ENCODE peak calls at places on chromosomes 6 and 20, in ten cellular contexts. One of them, this sample, is unnamed.

GRCh38 chr6:6610031-6610591 is 21.6 kb downstream of the LY86 start:
- DNase-seq in fibroblast of the aortic adventitia: no peak
- DNase-seq in activated B cell treated with CpG ODN at 0.5 μM for 24 hours: peak
- DNase-seq in psoas muscle: no peak
- DNase-seq in progenitor cell of endocrine pancreas: no peak
- DNase-seq in NCI-H1436 treated with DMSO at 0.1 percent for 48 hours: no peak
- DNase-seq in HFFc6: no peak
- DNase-seq in stimulated activated naive B cell treated with anti-CD40 and anti-IgM and Interleukin-4, amounts not matched to agents 10 μg/mL and 1 μg/mL and 100 μg/mL, for 72 hours: peak
- DNase-seq in NCI-H1105: no peak
- DNase-seq in stimulated activated CD8-positive, alpha-beta memory T cell treated with anti-CD3 and anti-CD28 coated beads, Interleukin-4, amount 100 ng/mL, for 48 hours: peak
- DNase-seq in this sample: no peak

GRCh38 chr6:52725530-52726192 is 37.6 kb downstream of the GSTA2 start:
- DNase-seq in fibroblast of the aortic adventitia: peak
- DNase-seq in activated B cell treated with CpG ODN at 0.5 μM for 24 hours: no peak
- DNase-seq in psoas muscle: no peak
- DNase-seq in progenitor cell of endocrine pancreas: no peak
- DNase-seq in NCI-H1436 treated with DMSO at 0.1 percent for 48 hours: peak
- DNase-seq in HFFc6: peak
- DNase-seq in stimulated activated naive B cell treated with anti-CD40 and anti-IgM and Interleukin-4, amounts not matched to agents 10 μg/mL and 1 μg/mL and 100 μg/mL, for 72 hours: no peak
- DNase-seq in NCI-H1105: peak
- DNase-seq in stimulated activated CD8-positive, alpha-beta memory T cell treated with anti-CD3 and anti-CD28 coated beads, Interleukin-4, amount 100 ng/mL, for 48 hours: no peak
- DNase-seq in this sample: peak

GRCh38 chr6:169326067-169326799 is 72.6 kb upstream of the THBS2 start:
- DNase-seq in fibroblast of the aortic adventitia: peak
- DNase-seq in activated B cell treated with CpG ODN at 0.5 μM for 24 hours: no peak
- DNase-seq in psoas muscle: no peak
- DNase-seq in progenitor cell of endocrine pancreas: no peak
- DNase-seq in NCI-H1436 treated with DMSO at 0.1 percent for 48 hours: no peak
- DNase-seq in HFFc6: peak
- DNase-seq in stimulated activated naive B cell treated with anti-CD40 and anti-IgM and Interleukin-4, amounts not matched to agents 10 μg/mL and 1 μg/mL and 100 μg/mL, for 72 hours: no peak
- DNase-seq in NCI-H1105: no peak
- DNase-seq in stimulated activated CD8-positive, alpha-beta memory T cell treated with anti-CD3 and anti-CD28 coated beads, Interleukin-4, amount 100 ng/mL, for 48 hours: no peak
- DNase-seq in this sample: peak

GRCh38 chr6:91029211-91029610 is 442.3 kb upstream of the MAP3K7 start:
- DNase-seq in fibroblast of the aortic adventitia: no peak
- DNase-seq in activated B cell treated with CpG ODN at 0.5 μM for 24 hours: no peak
- DNase-seq in psoas muscle: no peak
- DNase-seq in progenitor cell of endocrine pancreas: no peak
- DNase-seq in NCI-H1436 treated with DMSO at 0.1 percent for 48 hours: no peak
- DNase-seq in HFFc6: no peak
- DNase-seq in stimulated activated naive B cell treated with anti-CD40 and anti-IgM and Interleukin-4, amounts not matched to agents 10 μg/mL and 1 μg/mL and 100 μg/mL, for 72 hours: no peak
- DNase-seq in NCI-H1105: peak
- DNase-seq in stimulated activated CD8-positive, alpha-beta memory T cell treated with anti-CD3 and anti-CD28 coated beads, Interleukin-4, amount 100 ng/mL, for 48 hours: no peak
- DNase-seq in this sample: no peak

GRCh38 chr6:45483501-45483900 is 105.8 kb upstream of the SUPT3H start:
- DNase-seq in fibroblast of the aortic adventitia: no peak
- DNase-seq in activated B cell treated with CpG ODN at 0.5 μM for 24 hours: no peak
- DNase-seq in psoas muscle: no peak
- DNase-seq in progenitor cell of endocrine pancreas: no peak
- DNase-seq in NCI-H1436 treated with DMSO at 0.1 percent for 48 hours: no peak
- DNase-seq in HFFc6: no peak
- DNase-seq in stimulated activated naive B cell treated with anti-CD40 and anti-IgM and Interleukin-4, amounts not matched to agents 10 μg/mL and 1 μg/mL and 100 μg/mL, for 72 hours: no peak
- DNase-seq in NCI-H1105: no peak
- DNase-seq in stimulated activated CD8-positive, alpha-beta memory T cell treated with anti-CD3 and anti-CD28 coated beads, Interleukin-4, amount 100 ng/mL, for 48 hours: no peak
- DNase-seq in this sample: no peak

GRCh38 chr20:14897608-14898007 is 560.2 kb upstream of the FLRT3 start:
- DNase-seq in fibroblast of the aortic adventitia: no peak
- DNase-seq in activated B cell treated with CpG ODN at 0.5 μM for 24 hours: no peak
- DNase-seq in psoas muscle: no peak
- DNase-seq in progenitor cell of endocrine pancreas: no peak
- DNase-seq in NCI-H1436 treated with DMSO at 0.1 percent for 48 hours: no peak
- DNase-seq in HFFc6: no peak
- DNase-seq in stimulated activated naive B cell treated with anti-CD40 and anti-IgM and Interleukin-4, amounts not matched to agents 10 μg/mL and 1 μg/mL and 100 μg/mL, for 72 hours: no peak
- DNase-seq in NCI-H1105: no peak
- DNase-seq in stimulated activated CD8-positive, alpha-beta memory T cell treated with anti-CD3 and anti-CD28 coated beads, Interleukin-4, amount 100 ng/mL, for 48 hours: no peak
- DNase-seq in this sample: no peak

GRCh38 chr6:56962451-56962850 is 7.5 kb downstream of the BEND6 start:
- DNase-seq in fibroblast of the aortic adventitia: no peak
- DNase-seq in activated B cell treated with CpG ODN at 0.5 μM for 24 hours: no peak
- DNase-seq in psoas muscle: no peak
- DNase-seq in progenitor cell of endocrine pancreas: no peak
- DNase-seq in NCI-H1436 treated with DMSO at 0.1 percent for 48 hours: no peak
- DNase-seq in HFFc6: no peak
- DNase-seq in stimulated activated naive B cell treated with anti-CD40 and anti-IgM and Interleukin-4, amounts not matched to agents 10 μg/mL and 1 μg/mL and 100 μg/mL, for 72 hours: no peak
- DNase-seq in NCI-H1105: no peak
- DNase-seq in stimulated activated CD8-positive, alpha-beta memory T cell treated with anti-CD3 and anti-CD28 coated beads, Interleukin-4, amount 100 ng/mL, for 48 hours: no peak
- DNase-seq in this sample: no peak

GRCh38 chr6:16698163-16698533 is 63.1 kb downstream of the ATXN1 start:
- DNase-seq in fibroblast of the aortic adventitia: peak
- DNase-seq in activated B cell treated with CpG ODN at 0.5 μM for 24 hours: no peak
- DNase-seq in psoas muscle: no peak
- DNase-seq in progenitor cell of endocrine pancreas: no peak
- DNase-seq in NCI-H1436 treated with DMSO at 0.1 percent for 48 hours: no peak
- DNase-seq in HFFc6: no peak
- DNase-seq in stimulated activated naive B cell treated with anti-CD40 and anti-IgM and Interleukin-4, amounts not matched to agents 10 μg/mL and 1 μg/mL and 100 μg/mL, for 72 hours: no peak
- DNase-seq in NCI-H1105: no peak
- DNase-seq in stimulated activated CD8-positive, alpha-beta memory T cell treated with anti-CD3 and anti-CD28 coated beads, Interleukin-4, amount 100 ng/mL, for 48 hours: no peak
- DNase-seq in this sample: no peak

GRCh38 chr6:30071081-30071818 is 4.3 kb downstream of the PPP1R11 start:
- DNase-seq in fibroblast of the aortic adventitia: peak
- DNase-seq in activated B cell treated with CpG ODN at 0.5 μM for 24 hours: no peak
- DNase-seq in psoas muscle: peak
- DNase-seq in progenitor cell of endocrine pancreas: no peak
- DNase-seq in NCI-H1436 treated with DMSO at 0.1 percent for 48 hours: no peak
- DNase-seq in HFFc6: no peak
- DNase-seq in stimulated activated naive B cell treated with anti-CD40 and anti-IgM and Interleukin-4, amounts not matched to agents 10 μg/mL and 1 μg/mL and 100 μg/mL, for 72 hours: no peak
- DNase-seq in NCI-H1105: no peak
- DNase-seq in stimulated activated CD8-positive, alpha-beta memory T cell treated with anti-CD3 and anti-CD28 coated beads, Interleukin-4, amount 100 ng/mL, for 48 hours: no peak
- DNase-seq in this sample: no peak

GRCh38 chr20:51347871-51348270 is 194.6 kb downstream of the NFATC2 start:
- DNase-seq in fibroblast of the aortic adventitia: no peak
- DNase-seq in activated B cell treated with CpG ODN at 0.5 μM for 24 hours: no peak
- DNase-seq in psoas muscle: no peak
- DNase-seq in progenitor cell of endocrine pancreas: no peak
- DNase-seq in NCI-H1436 treated with DMSO at 0.1 percent for 48 hours: no peak
- DNase-seq in HFFc6: no peak
- DNase-seq in stimulated activated naive B cell treated with anti-CD40 and anti-IgM and Interleukin-4, amounts not matched to agents 10 μg/mL and 1 μg/mL and 100 μg/mL, for 72 hours: no peak
- DNase-seq in NCI-H1105: no peak
- DNase-seq in stimulated activated CD8-positive, alpha-beta memory T cell treated with anti-CD3 and anti-CD28 coated beads, Interleukin-4, amount 100 ng/mL, for 48 hours: no peak
- DNase-seq in this sample: no peak

GRCh38 chr20:56979125-56979524 is 287.3 kb downstream of the BMP7 start:
- DNase-seq in fibroblast of the aortic adventitia: no peak
- DNase-seq in activated B cell treated with CpG ODN at 0.5 μM for 24 hours: no peak
- DNase-seq in psoas muscle: no peak
- DNase-seq in progenitor cell of endocrine pancreas: no peak
- DNase-seq in NCI-H1436 treated with DMSO at 0.1 percent for 48 hours: no peak
- DNase-seq in HFFc6: no peak
- DNase-seq in stimulated activated naive B cell treated with anti-CD40 and anti-IgM and Interleukin-4, amounts not matched to agents 10 μg/mL and 1 μg/mL and 100 μg/mL, for 72 hours: no peak
- DNase-seq in NCI-H1105: no peak
- DNase-seq in stimulated activated CD8-positive, alpha-beta memory T cell treated with anti-CD3 and anti-CD28 coated beads, Interleukin-4, amount 100 ng/mL, for 48 hours: no peak
- DNase-seq in this sample: no peak

This sample was measured in A549.